ENCODE peak calls at places on chromosomes 3 and 15, in six cellular contexts. U is astrocyte, Q is GM12865, T is type B pancreatic cell, R is pancreas, C is progenitor cell of endocrine pancreas. H is an unnamed sample.

GRCh38 chr3:141275032-141275422 is 43.4 kb downstream of the PXYLP1 start:
- DNase-seq in U (peak; percentile 31), Q (peak; percentile 26), T (no peak), R (no peak), C (no peak), H (no peak)

GRCh38 chr3:66136597-66136996 is 84.2 kb upstream of the SLC25A26 start:
- DNase-seq in U (no peak), Q (no peak), T (no peak), R (no peak), C (no peak), H (no peak)

GRCh38 chr3:184652465-184652864 is 59.4 kb downstream of the MAGEF1 start:
- DNase-seq in U (peak; percentile 41), Q (no peak), T (no peak), R (no peak), C (no peak), H (no peak)

GRCh38 chr3:45536316-45536715 is 58.2 kb upstream of the LIMD1 start:
- DNase-seq in U (no peak), Q (no peak), T (no peak), R (no peak), C (no peak), H (no peak)

GRCh38 chr3:99544819-99545281 is 93.5 kb upstream of the COL8A1 start:
- DNase-seq in U (peak; percentile 71), Q (no peak), T (no peak), R (no peak), C (no peak), H (no peak)

GRCh38 chr15:35925634-35926380 is 379.8 kb upstream of the DPH6 start:
- DNase-seq in U (peak; percentile 43), Q (no peak), T (no peak), R (no peak), C (no peak), H (no peak)

GRCh38 chr3:174973465-174973864 is 114.3 kb downstream of the NAALADL2 start:
- DNase-seq in U (no peak), Q (no peak), T (no peak), R (no peak), C (no peak), H (no peak)

GRCh38 chr15:74203914-74204431 is 1.4 kb upstream of the STRA6 start:
- DNase-seq in U (peak; percentile 83), Q (no peak), T (no peak), R (no peak), C (no peak), H (no peak)

GRCh38 chr15:99096173-99096893 is 8.5 kb upstream of the SYNM start:
- DNase-seq in U (no peak), Q (no peak), T (no peak), R (no peak), C (no peak), H (no peak)

GRCh38 chr3:177580437-177580836 is 383.2 kb upstream of the TBL1XR1 start:
- DNase-seq in U (no peak), Q (no peak), T (no peak), R (no peak), C (no peak), H (no peak)

GRCh38 chr3:36923523-36923943 is 21.3 kb downstream of the TRANK1 start:
- DNase-seq in U (no peak), Q (no peak), T (no peak), R (no peak), C (no peak), H (no peak)

GRCh38 chr15:100759698-100760356 is 119.8 kb upstream of the ALDH1A3 start:
- DNase-seq in U (peak; percentile 69), Q (no peak), T (no peak), R (no peak), C (no peak), H (peak; percentile 31)

GRCh38 chr3:129603561-129603942 is 2.9 kb downstream of the PLXND1 start:
- DNase-seq in U (no peak), Q (no peak), T (no peak), R (no peak), C (no peak), H (no peak)

GRCh38 chr3:19216669-19217337 is 68.5 kb downstream of the KCNH8 start:
- DNase-seq in U (no peak), Q (no peak), T (no peak), R (peak; percentile 72), C (no peak), H (no peak)

GRCh38 chr3:131564812-131565211 is 62.0 kb upstream of the MRPL3 start:
- DNase-seq in U (no peak), Q (no peak), T (no peak), R (no peak), C (no peak), H (no peak)

GRCh38 chr3:131568460-131568859 is 65.7 kb upstream of the MRPL3 start:
- DNase-seq in U (no peak), Q (no peak), T (no peak), R (no peak), C (no peak), H (no peak)
- TF ChIP-seq CTCF in U (no peak), Q (no peak), T (no peak), R (no peak), C (no peak), H (no peak)

GRCh38 chr3:190443257-190443656 is 6.4 kb downstream of the TMEM207 start:
- DNase-seq in U (no peak), Q (no peak), T (no peak), R (no peak), C (no peak), H (no peak)
- TF ChIP-seq CTCF in U (peak; percentile 31), Q (no peak), T (peak; percentile 58), R (no peak), C (peak; percentile 49), H (peak; percentile 36)

GRCh38 chr3:111249421-111249820 is 177.8 kb downstream of the NECTIN3 start:
- DNase-seq in U (no peak), Q (no peak), T (no peak), R (no peak), C (no peak), H (no peak)

GRCh38 chr3:111252795-111253194 is 181.2 kb downstream of the NECTIN3 start:
- DNase-seq in U (peak; percentile 24), Q (no peak), T (no peak), R (no peak), C (no peak), H (peak; percentile 38)

GRCh38 chr3:111244760-111245159 is 173.1 kb downstream of the NECTIN3 start:
- DNase-seq in U (no peak), Q (no peak), T (no peak), R (no peak), C (no peak), H (no peak)

GRCh38 chr3:111246967-111247760 is 175.5 kb downstream of the NECTIN3 start:
- DNase-seq in U (peak; percentile 83), Q (no peak), T (no peak), R (no peak), C (no peak), H (no peak)

GRCh38 chr3:111248406-111248805 is 176.8 kb downstream of the NECTIN3 start:
- DNase-seq in U (no peak), Q (no peak), T (no peak), R (no peak), C (no peak), H (no peak)
- TF ChIP-seq CTCF in U (no peak), Q (no peak), T (no peak), R (no peak), C (no peak), H (no peak)

DNA sequence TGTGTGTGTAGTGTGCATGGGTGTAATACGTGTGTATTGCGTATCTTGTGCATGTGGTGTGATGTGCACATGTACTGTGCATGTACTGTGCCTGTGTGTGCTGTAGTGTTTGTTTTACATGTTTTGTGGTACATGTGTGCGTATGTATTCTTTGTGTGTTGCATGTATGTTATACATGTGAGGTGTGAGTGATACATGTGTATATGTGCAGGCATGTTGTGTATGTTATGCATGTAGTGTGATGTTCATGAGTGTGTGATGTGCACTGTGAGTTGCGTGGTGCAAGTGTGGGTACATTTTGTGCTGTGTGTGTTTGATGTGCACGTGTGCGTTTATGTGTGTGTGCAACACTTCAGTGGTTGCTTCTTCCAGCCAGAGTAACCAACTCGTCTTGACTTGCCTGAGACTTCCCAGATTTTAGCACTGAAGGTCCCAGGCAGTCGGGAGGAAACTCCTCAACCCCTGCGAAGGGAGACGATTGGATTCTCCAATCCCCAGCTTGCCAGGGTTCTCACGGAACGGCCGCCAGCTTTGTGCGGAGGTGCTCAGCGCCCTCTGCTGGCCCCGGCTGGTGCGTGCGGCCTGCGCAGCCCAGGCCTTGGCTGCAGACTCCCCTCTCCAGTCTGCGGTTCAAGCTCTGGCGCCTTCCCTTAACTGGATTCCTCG is 3.6 kb downstream of the GALNT15 start:
- DNase-seq in U (peak; percentile 80), Q (peak; percentile 69), T (peak; percentile 88), R (peak; percentile 92), C (peak; percentile 75), H (peak; percentile 81)
- TF ChIP-seq CTCF in U (peak; percentile 89), Q (peak; percentile 99), T (peak; percentile 97), R (peak; percentile 93), C (peak; percentile 98), H (peak; percentile 95)

GRCh38 chr3:62586356-62586755 is 213.0 kb upstream of the FEZF2 start:
- DNase-seq in U (peak; percentile 61), Q (no peak), T (no peak), R (no peak), C (no peak), H (no peak)
- TF ChIP-seq CTCF in U (no peak), Q (no peak), T (no peak), R (no peak), C (no peak), H (no peak)

DNA sequence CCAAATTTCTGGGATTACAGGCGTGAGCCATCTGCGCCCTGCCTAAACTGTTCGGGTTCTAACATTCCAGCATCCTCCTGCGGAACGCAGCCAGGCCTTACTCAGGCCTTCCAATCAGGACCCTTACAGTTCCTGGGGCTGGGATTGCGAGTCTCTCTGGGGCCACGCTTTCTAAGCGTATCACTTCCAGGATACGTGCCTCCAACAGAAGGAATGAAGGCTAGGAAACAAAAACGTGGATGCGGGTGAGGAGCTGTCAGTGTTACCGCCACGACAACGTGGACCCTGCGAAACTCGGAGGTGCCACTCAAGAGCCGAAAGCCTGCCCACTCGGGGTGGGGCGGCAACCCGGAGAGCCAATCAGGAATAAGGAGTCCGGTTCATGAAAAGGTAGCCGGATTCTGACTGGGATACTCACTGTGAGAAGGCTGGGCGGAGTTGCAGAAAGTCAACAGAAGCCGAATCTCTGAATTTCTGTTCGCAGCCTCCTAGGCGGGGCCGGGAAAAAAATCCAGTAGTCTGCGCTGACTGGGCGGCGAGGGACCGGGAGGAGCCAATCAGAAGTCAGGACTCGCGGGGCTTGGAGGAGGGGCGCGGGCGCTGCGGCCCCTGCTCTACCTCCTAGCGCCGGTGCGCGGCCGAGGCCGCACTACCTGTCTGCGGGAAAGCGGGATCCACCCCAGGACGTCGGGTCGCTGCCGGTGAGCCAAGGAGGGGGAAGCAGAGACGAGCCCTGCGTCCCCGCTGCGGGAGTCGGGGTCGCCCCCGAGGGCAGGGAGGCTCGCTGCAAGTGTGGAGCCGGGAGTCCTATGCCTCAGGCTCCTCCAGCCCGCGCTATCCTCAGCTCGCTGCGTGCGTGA is at the start of gene HYKK:
- DNase-seq in U (peak; percentile 95), Q (peak; percentile 94), T (peak; percentile 95), R (peak; percentile 93), C (peak; percentile 91), H (peak; percentile 96)
- TF ChIP-seq CTCF in U (no peak), Q (peak; percentile 8), T (peak; percentile 59), R (no peak), C (peak; percentile 29), H (no peak)

H was measured in Caco-2.